ENCODE peak calls at places on chromosomes 3 and 15, in seven cellular contexts. V is A549, R is heart left ventricle, M is astrocyte, N is MM.1S, U is AG04450, G is ovary. Y is an unnamed sample.

GRCh38 chr3:179037361-179037760 is 34.2 kb downstream of the ZMAT3 start:
- DNase-seq in V (no peak), R (peak), M (peak), N (no peak), U (no peak), G (no peak), Y (no peak)

GRCh38 chr3:31448035-31448881 is 84.5 kb upstream of the STT3B start:
- DNase-seq in V (peak), R (no peak), M (no peak), N (peak), U (no peak), G (no peak), Y (no peak)

GRCh38 chr3:49553320-49553689 is 972 bp upstream of the BSN start:
- DNase-seq in V (no peak), R (no peak), M (no peak), N (no peak), U (no peak), G (no peak), Y (no peak)

GRCh38 chr3:20561166-20561565 is 375.2 kb upstream of the SGO1 start:
- DNase-seq in V (no peak), R (no peak), M (peak), N (no peak), U (no peak), G (no peak), Y (no peak)

GRCh38 chr3:120090422-120090821 is 3.8 kb downstream of the GSK3B start:
- DNase-seq in V (no peak), R (no peak), M (no peak), N (no peak), U (no peak), G (no peak), Y (no peak)

GRCh38 chr15:80167936-80168335 is 15.1 kb downstream of the FAH start:
- DNase-seq in V (no peak), R (no peak), M (no peak), N (no peak), U (no peak), G (no peak), Y (no peak)

GRCh38 chr15:51224428-51224827 is 114.0 kb downstream of the CYP19A1 start:
- DNase-seq in V (no peak), R (no peak), M (peak), N (no peak), U (no peak), G (no peak), Y (no peak)

GRCh38 chr3:152236741-152237140 is 32.0 kb upstream of the MBNL1 start:
- DNase-seq in V (no peak), R (no peak), M (peak), N (no peak), U (no peak), G (no peak), Y (no peak)

GRCh38 chr15:62739507-62739906 is 303.0 kb upstream of the TPM1 start:
- DNase-seq in V (peak), R (no peak), M (peak), N (no peak), U (no peak), G (no peak), Y (no peak)

GRCh38 chr15:64566629-64567427 is 106.5 kb downstream of the ZNF609 start:
- DNase-seq in V (no peak), R (no peak), M (no peak), N (no peak), U (no peak), G (no peak), Y (no peak)

GRCh38 chr3:124770341-124771082 is 40.3 kb downstream of the UMPS start:
- DNase-seq in V (no peak), R (peak), M (no peak), N (peak), U (no peak), G (no peak), Y (no peak)

GRCh38 chr15:66765478-66766281 is 63.6 kb downstream of the SMAD6 start:
- DNase-seq in V (peak), R (peak), M (peak), N (peak), U (no peak), G (peak), Y (no peak)

GRCh38 chr3:189787622-189788021 is 156.4 kb downstream of the TP63 start:
- DNase-seq in V (no peak), R (no peak), M (peak), N (no peak), U (no peak), G (no peak), Y (no peak)

GRCh38 chr15:49918106-49918505 is 200.9 kb downstream of the ATP8B4 start:
- DNase-seq in V (no peak), R (peak), M (peak), N (no peak), U (no peak), G (no peak), Y (no peak)

GRCh38 chr3:184680411-184680990 is 31.4 kb downstream of the MAGEF1 start:
- DNase-seq in V (no peak), R (no peak), M (no peak), N (no peak), U (no peak), G (no peak), Y (no peak)

GRCh38 chr3:192011137-192011536 is 550.2 kb downstream of the PYDC2 start:
- DNase-seq in V (no peak), R (no peak), M (peak), N (no peak), U (no peak), G (no peak), Y (no peak)

GRCh38 chr3:33919721-33920120 is 121.3 kb downstream of the PDCD6IP start:
- DNase-seq in V (no peak), R (no peak), M (no peak), N (no peak), U (no peak), G (no peak), Y (no peak)

GRCh38 chr3:33918357-33918756 is 119.9 kb downstream of the PDCD6IP start:
- DNase-seq in V (no peak), R (no peak), M (peak), N (no peak), U (no peak), G (no peak), Y (no peak)

GRCh38 chr3:33920511-33920910 is 122.1 kb downstream of the PDCD6IP start:
- DNase-seq in V (no peak), R (no peak), M (no peak), N (no peak), U (no peak), G (no peak), Y (no peak)

GRCh38 chr3:33921608-33922007 is 123.2 kb downstream of the PDCD6IP start:
- DNase-seq in V (no peak), R (no peak), M (no peak), N (no peak), U (no peak), G (no peak), Y (no peak)

DNA sequence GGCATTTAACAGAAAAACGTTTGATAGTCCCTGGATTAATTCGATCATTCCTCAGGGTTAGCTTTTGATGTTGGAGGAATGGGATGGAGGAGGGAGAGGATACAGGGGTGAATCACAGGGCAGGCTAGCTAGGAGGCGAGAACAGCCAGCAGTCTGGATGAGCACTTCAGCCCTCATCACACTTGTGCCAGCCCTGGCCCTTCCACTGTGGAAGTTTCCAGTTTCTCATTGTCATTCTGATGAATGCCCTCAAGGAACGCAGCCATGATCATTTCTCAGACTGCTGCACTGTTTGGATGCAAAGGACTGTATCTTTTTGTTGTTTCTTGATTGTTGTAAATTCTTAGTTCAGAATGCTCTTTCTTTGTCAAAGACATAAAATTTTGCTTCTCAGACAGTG is 120.9 kb downstream of the PDCD6IP start:
- DNase-seq in V (no peak), R (no peak), M (no peak), N (no peak), U (no peak), G (no peak), Y (no peak)
- H3K27ac ChIP-seq in V (no peak), R (no peak), M (no peak), N (no peak), U (no peak), G (no peak), Y (no peak)

GRCh38 chr3:29283739-29284138 is 2.9 kb downstream of the RBMS3 start:
- DNase-seq in V (no peak), R (no peak), M (no peak), N (no peak), U (no peak), G (no peak), Y (no peak)

GRCh38 chr3:29282431-29283296 is 1.8 kb downstream of the RBMS3 start:
- DNase-seq in V (peak), R (no peak), M (peak), N (no peak), U (no peak), G (no peak), Y (no peak)

GRCh38 chr3:29285356-29286070 is 4.6 kb downstream of the RBMS3 start:
- DNase-seq in V (peak), R (no peak), M (peak), N (no peak), U (no peak), G (no peak), Y (no peak)

GRCh38 chr3:29283297-29283681 is 2.4 kb downstream of the RBMS3 start:
- DNase-seq in V (no peak), R (no peak), M (peak), N (no peak), U (no peak), G (no peak), Y (no peak)

DNA sequence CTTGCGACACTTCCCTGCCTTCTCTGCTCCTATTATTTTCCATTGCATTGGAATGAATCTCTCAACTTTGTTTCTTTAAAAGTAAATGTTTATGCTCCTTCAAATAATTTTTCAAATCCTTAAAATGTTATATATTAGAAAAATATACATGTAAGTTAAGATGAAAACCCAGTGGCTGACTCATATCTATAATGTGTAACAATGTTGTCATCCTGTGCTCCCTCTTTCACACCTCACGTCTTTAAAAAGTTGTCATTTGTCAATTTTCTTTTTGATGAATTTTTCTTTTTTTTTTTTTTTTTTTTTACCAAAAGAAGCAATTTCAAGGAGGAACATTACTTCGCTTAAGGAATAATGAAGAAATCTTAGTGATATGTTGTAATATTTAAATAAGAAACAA is 3.7 kb downstream of the RBMS3 start:
- DNase-seq in V (no peak), R (no peak), M (no peak), N (no peak), U (no peak), G (no peak), Y (no peak)
- H3K4me3 ChIP-seq in V (no peak), R (peak), M (peak), N (no peak), U (peak), G (peak), Y (peak)

DNA sequence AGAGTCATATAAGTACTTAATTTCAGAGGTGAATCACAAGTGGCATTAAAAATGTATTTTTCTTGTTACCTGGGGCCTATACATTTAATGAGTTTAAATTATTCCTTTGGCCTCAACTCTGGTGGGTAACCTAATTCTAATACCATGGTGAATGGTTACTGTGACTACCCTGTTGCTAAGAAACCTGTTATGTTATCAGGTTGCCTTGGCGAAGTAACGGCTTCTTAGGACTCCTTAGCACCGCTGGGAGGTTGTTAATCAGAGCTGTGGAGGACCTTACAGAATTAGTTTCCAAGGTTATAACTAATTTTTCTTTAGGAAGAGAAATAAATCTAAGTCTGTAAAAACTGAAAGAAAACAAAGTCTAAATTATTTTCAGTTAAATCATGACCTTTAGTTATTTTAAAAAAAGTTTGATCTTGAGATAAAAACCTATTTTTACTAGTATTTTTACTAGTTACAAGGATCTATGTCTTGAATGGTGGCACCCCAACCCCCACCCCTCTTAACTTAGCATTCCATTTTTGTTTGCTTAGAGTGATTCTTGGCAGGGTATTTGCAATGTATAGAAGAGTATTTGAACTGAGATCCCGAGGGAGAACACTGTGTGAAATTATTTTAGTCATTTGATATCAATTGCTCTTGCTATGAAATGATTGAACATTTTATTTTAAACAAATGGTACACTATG is 155.5 kb downstream of the FNDC3B start:
- DNase-seq in V (peak), R (no peak), M (peak), N (no peak), U (no peak), G (no peak), Y (no peak)
- TF ChIP-seq CTCF in V (no peak), R (no peak), M (no peak), N (no peak), U (no peak), G (no peak), Y (no peak)

GRCh38 chr15:69855172-69855562 is 242.6 kb downstream of the TLE3 start:
- DNase-seq in V (no peak), R (no peak), M (no peak), N (no peak), U (no peak), G (no peak), Y (no peak)
- H3K27ac ChIP-seq in V (no peak), R (no peak), M (peak), N (no peak), U (peak), G (no peak), Y (no peak)

GRCh38 chr3:9397911-9398714 is 698 bp downstream of the SETD5 start:
- DNase-seq in V (peak), R (peak), M (no peak), N (peak), U (no peak), G (peak), Y (peak)

GRCh38 chr3:9400626-9401025 is 3.2 kb downstream of the SETD5 start:
- DNase-seq in V (no peak), R (no peak), M (no peak), N (no peak), U (no peak), G (no peak), Y (no peak)

GRCh38 chr3:9398715-9399708 is 1.6 kb downstream of the SETD5 start:
- DNase-seq in V (peak), R (no peak), M (peak), N (peak), U (no peak), G (no peak), Y (no peak)

GRCh38 chr3:9401986-9402385 is 4.6 kb downstream of the SETD5 start:
- DNase-seq in V (no peak), R (no peak), M (no peak), N (no peak), U (no peak), G (no peak), Y (no peak)

GRCh38 chr3:9399746-9400145 is 2.3 kb downstream of the SETD5 start:
- DNase-seq in V (peak), R (peak), M (peak), N (peak), U (peak), G (peak), Y (peak)
- H3K4me3 ChIP-seq in V (peak), R (peak), M (peak), N (peak), U (peak), G (peak), Y (no peak)

DNA sequence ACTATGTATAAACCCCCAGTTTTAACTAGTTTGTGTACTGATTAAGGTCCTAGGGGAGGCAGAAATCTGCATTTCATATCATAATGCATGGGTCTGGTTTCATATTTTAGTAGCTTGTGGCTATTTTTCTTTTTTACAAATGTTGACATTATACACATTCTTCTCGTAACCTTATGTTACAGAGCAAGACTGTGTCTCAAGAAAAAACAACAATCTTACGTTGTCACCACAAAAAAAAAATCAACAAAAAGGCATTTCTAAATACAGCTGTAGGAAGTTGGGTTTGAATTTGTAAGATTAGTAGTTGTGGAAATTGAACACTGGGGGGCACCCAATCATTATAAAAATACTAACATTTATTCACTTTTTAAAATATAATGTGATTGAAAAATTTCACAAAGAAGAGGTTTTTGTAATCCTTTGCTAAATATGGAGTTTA is 17.9 kb downstream of the SERP1 start:
- DNase-seq in V (peak), R (no peak), M (no peak), N (peak), U (no peak), G (no peak), Y (no peak)
- TF ChIP-seq CTCF in V (peak), R (peak), M (peak), N (peak), U (peak), G (no peak), Y (no peak)

GRCh38 chr3:14410501-14411165 is 8.2 kb downstream of the SLC6A6 start:
- DNase-seq in V (peak), R (no peak), M (peak), N (no peak), U (peak), G (no peak), Y (peak)
- H3K27ac ChIP-seq in V (peak), R (no peak), M (peak), N (no peak), U (peak), G (no peak), Y (peak)

DNA sequence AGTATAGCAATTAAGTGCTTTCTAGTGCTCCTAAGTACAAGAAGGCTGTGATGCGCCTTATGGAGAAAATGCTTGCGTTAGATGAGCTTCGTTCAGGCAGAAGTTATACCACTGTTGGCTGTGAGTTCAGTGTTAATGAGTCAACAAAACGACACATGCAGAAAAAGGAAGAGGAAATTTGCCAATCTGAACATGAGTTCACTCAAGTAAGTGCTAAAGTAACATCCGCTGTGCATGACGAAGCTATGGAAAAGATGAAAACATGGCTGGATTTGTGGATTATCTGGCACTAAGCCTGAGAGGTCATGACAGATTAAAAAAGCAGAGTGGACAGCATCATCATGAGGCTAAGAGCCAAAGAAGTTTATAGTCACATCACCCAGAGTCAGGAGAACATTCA is 36.9 kb downstream of the SH3BP5 start:
- DNase-seq in V (no peak), R (peak), M (peak), N (no peak), U (no peak), G (no peak), Y (peak)
- H3K4me3 ChIP-seq in V (no peak), R (no peak), M (no peak), N (no peak), U (no peak), G (no peak), Y (no peak)

GRCh38 chr3:111301238-111301798 is 229.7 kb downstream of the NECTIN3 start:
- DNase-seq in V (no peak), R (no peak), M (no peak), N (peak), U (no peak), G (no peak), Y (no peak)

GRCh38 chr3:111302073-111302472 is 230.5 kb downstream of the NECTIN3 start:
- DNase-seq in V (no peak), R (no peak), M (no peak), N (no peak), U (no peak), G (no peak), Y (no peak)

GRCh38 chr3:111303760-111304159 is 232.1 kb downstream of the NECTIN3 start:
- DNase-seq in V (no peak), R (no peak), M (no peak), N (no peak), U (no peak), G (no peak), Y (no peak)

GRCh38 chr3:111299070-111299672 is 227.6 kb downstream of the NECTIN3 start:
- DNase-seq in V (no peak), R (no peak), M (peak), N (no peak), U (no peak), G (no peak), Y (no peak)
- TF ChIP-seq CTCF in V (no peak), R (no peak), M (no peak), N (peak), U (peak), G (no peak), Y (no peak)